ENCODE peak calls at places on chromosome X, in nine cellular contexts. S is Panc1, H is HCT116, T is esophagus muscularis mucosa, U is prostate gland, Z is spleen, G is sigmoid colon, I is endothelial cell of umbilical vein, Q is stomach. C is an unnamed sample.

GRCh38 chrX:48505481-48505880 is 3.3 kb upstream of the PORCN start:
- DNase-seq in S (no peak), H (no peak), T (no peak), U (no peak), Z (no peak), G (no peak), I (no peak), Q (no peak), C (no peak)

GRCh38 chrX:115892787-115893671 is 277.5 kb upstream of the AGTR2 start:
- DNase-seq in S (no peak), H (peak; percentile 40), T (no peak), U (no peak), Z (peak; percentile 82), G (peak; percentile 80), I (no peak), Q (peak; percentile 70), C (no peak)

GRCh38 chrX:10939384-10939783 is 171.7 kb upstream of the HCCS start:
- DNase-seq in S (no peak), H (no peak), T (no peak), U (peak; percentile 26), Z (no peak), G (no peak), I (no peak), Q (no peak), C (no peak)

GRCh38 chrX:41734530-41734929 is 10.5 kb downstream of the GPR82 start:
- DNase-seq in S (peak; percentile 2), H (peak; percentile 2), T (no peak), U (no peak), Z (no peak), G (no peak), I (peak; percentile 3), Q (no peak), C (no peak)

GRCh38 chrX:39766882-39767281 is 330.9 kb downstream of the BCOR start:
- DNase-seq in S (no peak), H (no peak), T (no peak), U (no peak), Z (no peak), G (peak; percentile 52), I (no peak), Q (no peak), C (no peak)

GRCh38 chrX:153583433-153583832 is 15.5 kb downstream of the CCNQ start:
- DNase-seq in S (no peak), H (no peak), T (no peak), U (no peak), Z (no peak), G (no peak), I (peak; percentile 1), Q (no peak), C (no peak)

GRCh38 chrX:74080165-74080564 is 223.8 kb upstream of the ZCCHC13 start:
- DNase-seq in S (no peak), H (no peak), T (no peak), U (no peak), Z (no peak), G (no peak), I (no peak), Q (no peak), C (no peak)

GRCh38 chrX:40644821-40645358 is 2.5 kb downstream of the CXorf38 start:
- DNase-seq in S (no peak), H (no peak), T (no peak), U (peak; percentile 5), Z (peak; percentile 89), G (peak; percentile 74), I (peak; percentile 71), Q (peak; percentile 59), C (peak; percentile 70)

GRCh38 chrX:20361890-20362262 is 95.2 kb upstream of the RPS6KA3 start:
- DNase-seq in S (no peak), H (no peak), T (no peak), U (no peak), Z (no peak), G (no peak), I (no peak), Q (no peak), C (no peak)

GRCh38 chrX:82087699-82088098 is 885.8 kb downstream of the SH3BGRL start:
- DNase-seq in S (no peak), H (no peak), T (no peak), U (no peak), Z (no peak), G (no peak), I (no peak), Q (peak; percentile 40), C (no peak)

GRCh38 chrX:112218388-112218787 is 135.8 kb upstream of the TRPC5 start:
- DNase-seq in S (no peak), H (no peak), T (no peak), U (no peak), Z (no peak), G (no peak), I (no peak), Q (no peak), C (no peak)

GRCh38 chrX:150731795-150732194 is 38.6 kb downstream of the MTMR1 start:
- DNase-seq in S (no peak), H (no peak), T (no peak), U (no peak), Z (no peak), G (no peak), I (no peak), Q (no peak), C (no peak)

GRCh38 chrX:73390628-73391567 is 56.0 kb upstream of the CDX4 start:
- DNase-seq in S (no peak), H (no peak), T (no peak), U (no peak), Z (peak; percentile 44), G (no peak), I (no peak), Q (no peak), C (no peak)

GRCh38 chrX:49199906-49200771 is at the start of gene SYP:
- DNase-seq in S (no peak), H (peak; percentile 48), T (peak; percentile 95), U (peak; percentile 86), Z (peak; percentile 95), G (peak; percentile 96), I (peak; percentile 84), Q (peak; percentile 91), C (peak; percentile 91)

GRCh38 chrX:88024022-88024421 is 506.4 kb downstream of the KLHL4 start:
- DNase-seq in S (no peak), H (no peak), T (no peak), U (no peak), Z (no peak), G (no peak), I (no peak), Q (no peak), C (no peak)

GRCh38 chrX:46844913-46845312 is 8.1 kb downstream of the RP2 start:
- DNase-seq in S (no peak), H (no peak), T (no peak), U (no peak), Z (no peak), G (no peak), I (no peak), Q (no peak), C (no peak)

GRCh38 chrX:10722804-10723364 is 102.5 kb upstream of the MID1 start:
- DNase-seq in S (no peak), H (peak; percentile 10), T (no peak), U (peak; percentile 38), Z (no peak), G (peak; percentile 83), I (peak; percentile 54), Q (peak; percentile 59), C (peak; percentile 72)

GRCh38 chrX:45198706-45199105 is 2.0 kb downstream of the DIPK2B start:
- DNase-seq in S (no peak), H (no peak), T (no peak), U (no peak), Z (no peak), G (no peak), I (peak; percentile 61), Q (no peak), C (no peak)

GRCh38 chrX:108396986-108397385 is 41.2 kb downstream of the COL4A6 start:
- DNase-seq in S (no peak), H (no peak), T (no peak), U (no peak), Z (no peak), G (no peak), I (no peak), Q (no peak), C (no peak)
- H3K4me1 ChIP-seq in S (no peaks in the 10 kb centered on the region), H (peaks cover 59% of the 10 kb centered on the region), T (peaks cover 31% of the 10 kb centered on the region), U (no peaks in the 10 kb centered on the region), Z (no peaks in the 10 kb centered on the region), G (no peaks in the 10 kb centered on the region), I (peaks cover 36% of the 10 kb centered on the region), Q (no peaks in the 10 kb centered on the region), C (no peaks in the 10 kb centered on the region)

DNA sequence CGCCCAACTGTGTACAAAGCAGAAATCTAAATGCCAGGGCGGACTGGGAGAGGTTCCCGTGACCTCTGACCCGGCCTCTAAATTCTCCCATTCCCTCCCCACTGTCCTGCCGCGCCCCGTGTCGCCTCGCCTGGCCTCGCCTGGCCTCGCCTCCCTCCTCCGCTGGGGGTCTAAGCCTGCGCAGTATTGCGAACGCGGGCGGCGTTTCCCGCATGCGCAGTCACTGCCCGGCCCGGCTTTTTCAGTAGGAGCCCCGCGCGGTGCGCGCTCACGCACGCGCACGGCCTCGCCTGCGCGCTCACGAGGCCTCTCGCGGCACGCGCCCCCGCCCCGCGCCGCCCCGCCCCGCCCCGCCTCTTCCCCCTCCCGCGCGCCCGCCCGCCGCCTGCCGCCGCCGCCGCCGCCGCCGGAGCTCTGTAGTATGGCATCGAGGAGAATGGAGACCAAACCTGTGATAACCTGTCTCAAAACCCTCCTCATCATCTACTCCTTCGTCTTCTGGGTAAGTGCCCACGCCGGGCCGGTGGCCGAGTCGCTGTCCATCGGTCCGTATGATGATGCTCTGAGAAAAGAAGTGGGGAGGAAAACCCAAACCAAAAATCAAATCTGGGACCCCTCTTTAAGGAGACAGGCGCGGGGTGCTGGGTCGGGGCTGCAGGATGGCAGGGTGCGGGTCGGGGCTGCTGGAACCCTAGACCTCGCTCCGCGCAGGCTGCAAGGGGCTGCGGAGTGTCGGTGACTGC is at the start of gene TSPAN7:
- DNase-seq in S (no peak), H (peak; percentile 28), T (no peak), U (peak; percentile 61), Z (peak; percentile 90), G (peak; percentile 87), I (peak; percentile 60), Q (peak; percentile 86), C (peak; percentile 81)
- TF ChIP-seq POLR2AphosphoS5 in S (no peak), H (no peak), T (peak; percentile 48), U (peak; percentile 32), Z (peak; percentile 71), G (peak; percentile 49), I (no peak), Q (peak; percentile 28), C (no peak)

GRCh38 chrX:63920875-63921274 is 135.9 kb upstream of the ARHGEF9 start:
- DNase-seq in S (no peak), H (no peak), T (no peak), U (no peak), Z (no peak), G (no peak), I (no peak), Q (no peak), C (no peak)
- H3K9me3 ChIP-seq in S (no peaks in the 10 kb centered on the region), H (no peaks in the 10 kb centered on the region), T (no peaks in the 10 kb centered on the region), U (no peaks in the 10 kb centered on the region), Z (no peaks in the 10 kb centered on the region), G (no peaks in the 10 kb centered on the region), I (no peaks in the 10 kb centered on the region), Q (no peaks in the 10 kb centered on the region), C (no peaks in the 10 kb centered on the region)

GRCh38 chrX:97898798-97899197 is 1015.1 kb downstream of the RPA4 start:
- DNase-seq in S (no peak), H (no peak), T (no peak), U (no peak), Z (no peak), G (no peak), I (peak; percentile 31), Q (no peak), C (no peak)

GRCh38 chrX:97895751-97896150 is 1012.0 kb downstream of the RPA4 start:
- DNase-seq in S (no peak), H (no peak), T (no peak), U (no peak), Z (no peak), G (no peak), I (peak; percentile 31), Q (no peak), C (no peak)

GRCh38 chrX:97897998-97898397 is 1014.3 kb downstream of the RPA4 start:
- DNase-seq in S (no peak), H (no peak), T (no peak), U (no peak), Z (no peak), G (no peak), I (no peak), Q (no peak), C (no peak)
- H3K4me1 ChIP-seq in S (no peaks in the 10 kb centered on the region), H (no peaks in the 10 kb centered on the region), T (no peaks in the 10 kb centered on the region), U (no peaks in the 10 kb centered on the region), Z (no peaks in the 10 kb centered on the region), G (no peaks in the 10 kb centered on the region), I (no peaks in the 10 kb centered on the region), Q (no peaks in the 10 kb centered on the region), C (no peaks in the 10 kb centered on the region)

C was measured in suprapubic skin.